ENCODE peak calls at places on chromosomes 6 and 20, in seven cellular contexts. One of them, this sample, is unnamed.

GRCh38 chr6:154705471-154706113 is 27.6 kb upstream of the SCAF8 start:
- DNase-seq in osteocyte: no peak
- DNase-seq in T-cell: no peak
- DNase-seq in activated T-helper 1 cell treated with anti-CD3 and anti-CD28 coated beads, Interleukin-2, amount 50 U/mL, for 16 hours: no peak
- DNase-seq in posterior vena cava: no peak
- DNase-seq in Right ventricle myocardium superior: no peak
- DNase-seq in skeletal muscle cell: no peak
- DNase-seq in this sample: no peak

GRCh38 chr6:96990462-96990861 is 65.9 kb downstream of the KLHL32 start:
- DNase-seq in Right ventricle myocardium superior: no peak
- DNase-seq in osteocyte: no peak
- DNase-seq in T-cell: no peak
- DNase-seq in posterior vena cava: no peak
- DNase-seq in activated T-helper 1 cell treated with anti-CD3 and anti-CD28 coated beads, Interleukin-2, amount 50 U/mL, for 16 hours: no peak
- DNase-seq in skeletal muscle cell: no peak
- DNase-seq in this sample: no peak

GRCh38 chr6:129890701-129891100 is 29.6 kb upstream of the TMEM244 start:
- DNase-seq in skeletal muscle cell: no peak
- DNase-seq in posterior vena cava: no peak
- DNase-seq in Right ventricle myocardium superior: no peak
- DNase-seq in osteocyte: no peak
- DNase-seq in T-cell: no peak
- DNase-seq in activated T-helper 1 cell treated with anti-CD3 and anti-CD28 coated beads, Interleukin-2, amount 50 U/mL, for 16 hours: no peak
- DNase-seq in this sample: no peak

GRCh38 chr20:61819921-61820825 is 245.5 kb downstream of the TAF4 start:
- DNase-seq in posterior vena cava: no peak
- DNase-seq in Right ventricle myocardium superior: peak; percentile 17
- DNase-seq in osteocyte: no peak
- DNase-seq in skeletal muscle cell: no peak
- DNase-seq in T-cell: no peak
- DNase-seq in activated T-helper 1 cell treated with anti-CD3 and anti-CD28 coated beads, Interleukin-2, amount 50 U/mL, for 16 hours: no peak
- DNase-seq in this sample: no peak

GRCh38 chr20:51800769-51801219 is 1.5 kb downstream of the SALL4 start:
- DNase-seq in osteocyte: no peak
- DNase-seq in Right ventricle myocardium superior: no peak
- DNase-seq in posterior vena cava: no peak
- DNase-seq in T-cell: no peak
- DNase-seq in skeletal muscle cell: no peak
- DNase-seq in activated T-helper 1 cell treated with anti-CD3 and anti-CD28 coated beads, Interleukin-2, amount 50 U/mL, for 16 hours: no peak
- DNase-seq in this sample: no peak

GRCh38 chr6:138371720-138372119 is 6.0 kb upstream of the SMIM28 start:
- DNase-seq in T-cell: no peak
- DNase-seq in posterior vena cava: no peak
- DNase-seq in Right ventricle myocardium superior: no peak
- DNase-seq in osteocyte: no peak
- DNase-seq in skeletal muscle cell: no peak
- DNase-seq in activated T-helper 1 cell treated with anti-CD3 and anti-CD28 coated beads, Interleukin-2, amount 50 U/mL, for 16 hours: no peak
- DNase-seq in this sample: no peak

GRCh38 chr20:49846206-49846807 is 33.7 kb downstream of the SLC9A8 start:
- DNase-seq in activated T-helper 1 cell treated with anti-CD3 and anti-CD28 coated beads, Interleukin-2, amount 50 U/mL, for 16 hours: peak; percentile 11
- DNase-seq in posterior vena cava: no peak
- DNase-seq in T-cell: peak; percentile 34
- DNase-seq in skeletal muscle cell: peak; percentile 2
- DNase-seq in Right ventricle myocardium superior: no peak
- DNase-seq in osteocyte: no peak
- DNase-seq in this sample: no peak

GRCh38 chr6:87702589-87702945 is 534 bp upstream of the AKIRIN2 start:
- DNase-seq in activated T-helper 1 cell treated with anti-CD3 and anti-CD28 coated beads, Interleukin-2, amount 50 U/mL, for 16 hours: no peak
- DNase-seq in Right ventricle myocardium superior: no peak
- DNase-seq in T-cell: no peak
- DNase-seq in osteocyte: no peak
- DNase-seq in skeletal muscle cell: peak; percentile 42
- DNase-seq in posterior vena cava: no peak
- DNase-seq in this sample: no peak

GRCh38 chr6:94270040-94270689 is 850.8 kb upstream of the EPHA7 start:
- DNase-seq in posterior vena cava: no peak
- DNase-seq in osteocyte: no peak
- DNase-seq in skeletal muscle cell: no peak
- DNase-seq in activated T-helper 1 cell treated with anti-CD3 and anti-CD28 coated beads, Interleukin-2, amount 50 U/mL, for 16 hours: no peak
- DNase-seq in T-cell: no peak
- DNase-seq in Right ventricle myocardium superior: no peak
- DNase-seq in this sample: no peak

This sample was measured in SJSA1.